ENCODE peak calls at places on chromosomes 12 and 14, in nine cellular contexts. H is neural progenitor cell; K is A549; V is brain microvascular endothelial cell; T is aorta; U is mesendoderm; R is adrenal gland; X is CD4-positive, alpha-beta T cell; A is cardiac muscle cell. D is an unnamed sample.

GRCh38 chr14:43503508-43503907 is 1003.6 kb downstream of the FSCB start:
- DNase-seq in H (no peak), K (peak; percentile 0), V (no peak), T (no peak), U (no peak), R (no peak), X (no peak), A (no peak), D (no peak)

GRCh38 chr12:106049546-106049945 is 89.2 kb downstream of the NUAK1 start:
- DNase-seq in H (no peak), K (no peak), V (no peak), T (no peak), U (no peak), R (no peak), X (no peak), A (no peak), D (no peak)

GRCh38 chr14:69769623-69770022 is 2.7 kb downstream of the SRSF5 start:
- DNase-seq in H (no peak), K (no peak), V (no peak), T (no peak), U (no peak), R (peak; percentile 12), X (no peak), A (no peak), D (no peak)

GRCh38 chr12:29768372-29768771 is 15.4 kb downstream of the TMTC1 start:
- DNase-seq in H (no peak), K (no peak), V (no peak), T (no peak), U (no peak), R (no peak), X (no peak), A (no peak), D (no peak)

GRCh38 chr14:95319312-95320075 is at the start of gene CLMN:
- DNase-seq in H (peak; percentile 85), K (peak; percentile 44), V (no peak), T (peak; percentile 59), U (peak; percentile 69), R (peak; percentile 56), X (peak; percentile 25), A (peak; percentile 38), D (peak; percentile 91)

GRCh38 chr12:62834406-62834805 is 100.5 kb downstream of the PPM1H start:
- DNase-seq in H (no peak), K (no peak), V (no peak), T (no peak), U (peak; percentile 91), R (no peak), X (no peak), A (no peak), D (no peak)

GRCh38 chr14:23301969-23302289 is 730 bp downstream of the PPP1R3E start:
- DNase-seq in H (no peak), K (no peak), V (peak; percentile 15), T (no peak), U (no peak), R (no peak), X (peak; percentile 53), A (no peak), D (peak; percentile 93)

GRCh38 chr12:117134059-117134458 is 34.8 kb upstream of the TESC start:
- DNase-seq in H (no peak), K (no peak), V (no peak), T (no peak), U (no peak), R (no peak), X (no peak), A (no peak), D (no peak)

GRCh38 chr12:50353869-50354593 is 42.4 kb downstream of the FAM186A start:
- DNase-seq in H (no peak), K (no peak), V (no peak), T (no peak), U (no peak), R (no peak), X (no peak), A (peak; percentile 44), D (no peak)

GRCh38 chr14:70988452-70988851 is 81.2 kb downstream of the PCNX1 start:
- DNase-seq in H (peak; percentile 8), K (no peak), V (no peak), T (no peak), U (no peak), R (no peak), X (no peak), A (no peak), D (peak; percentile 33)

GRCh38 chr14:54177861-54178591 is 218.8 kb upstream of the CDKN3 start:
- DNase-seq in H (no peak), K (no peak), V (peak; percentile 10), T (no peak), U (no peak), R (no peak), X (no peak), A (no peak), D (no peak)

GRCh38 chr14:103247169-103247606 is 86.8 kb upstream of the EIF5 start:
- DNase-seq in H (no peak), K (no peak), V (no peak), T (no peak), U (peak; percentile 18), R (no peak), X (no peak), A (peak; percentile 15), D (no peak)

GRCh38 chr14:74179775-74180354 is 59.4 kb upstream of the VSX2 start:
- DNase-seq in H (no peak), K (no peak), V (no peak), T (no peak), U (no peak), R (no peak), X (no peak), A (no peak), D (no peak)

GRCh38 chr14:53375573-53375972 is 222.4 kb upstream of the DDHD1 start:
- DNase-seq in H (no peak), K (no peak), V (no peak), T (no peak), U (no peak), R (no peak), X (no peak), A (no peak), D (no peak)

GRCh38 chr12:46921048-46921753 is 95.4 kb upstream of the SLC38A4 start:
- DNase-seq in H (no peak), K (peak; percentile 31), V (peak; percentile 37), T (no peak), U (no peak), R (no peak), X (no peak), A (peak; percentile 37), D (no peak)

DNA sequence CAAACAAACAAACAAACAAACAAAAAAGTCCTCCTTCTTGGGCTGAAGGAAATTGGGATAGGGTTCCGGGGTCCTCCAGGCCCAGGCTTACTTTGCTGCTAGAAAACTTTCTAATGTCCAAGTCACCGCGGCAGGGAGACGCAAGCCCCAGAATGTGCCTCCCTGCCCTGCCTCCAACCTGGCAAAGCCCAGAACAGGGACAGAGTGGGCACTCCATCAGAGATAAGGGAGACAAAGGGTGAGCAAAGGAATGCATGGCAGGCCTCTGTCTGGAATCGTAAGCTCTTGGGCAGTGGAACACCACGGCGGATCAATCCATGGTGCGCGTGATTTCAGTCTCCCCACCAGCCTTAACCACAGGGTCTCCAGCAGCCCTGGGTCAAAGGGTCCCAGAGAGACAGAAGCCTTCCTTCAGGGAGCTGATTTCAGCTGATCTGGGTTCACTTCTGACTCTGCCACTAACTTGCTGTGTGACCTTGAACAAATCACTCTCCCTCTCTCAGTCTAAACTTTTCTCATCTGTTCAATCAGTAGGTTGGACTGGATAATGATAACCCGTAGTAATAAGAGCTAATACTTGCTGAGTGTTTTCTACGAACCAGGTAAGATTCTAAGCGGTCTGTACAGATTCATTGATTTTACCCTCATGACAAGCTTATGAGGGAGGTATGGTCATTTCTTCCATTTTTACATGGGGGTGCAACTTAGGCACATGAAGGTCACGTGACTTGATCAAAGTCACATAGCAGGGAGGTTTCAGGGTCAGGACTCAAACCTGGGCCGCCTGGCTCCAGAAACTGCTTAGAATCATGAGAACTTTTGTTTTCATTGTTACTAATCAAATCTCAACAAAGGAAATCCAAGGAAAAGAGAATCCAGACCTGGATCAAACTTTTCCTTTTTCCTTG is 12.7 kb downstream of the RILPL1 start:
- DNase-seq in H (no peak), K (no peak), V (no peak), T (no peak), U (no peak), R (no peak), X (no peak), A (no peak), D (no peak)
- H3K27ac ChIP-seq in H (no peak overlapping the region), K (no peak overlapping the region), V (no peak overlapping the region), T (no peak overlapping the region), U (no peak overlapping the region), R (no peak overlapping the region), X (no peak overlapping the region), A (peak overlapping the region; percentile 100), D (peak overlapping the region; percentile 54)

DNA sequence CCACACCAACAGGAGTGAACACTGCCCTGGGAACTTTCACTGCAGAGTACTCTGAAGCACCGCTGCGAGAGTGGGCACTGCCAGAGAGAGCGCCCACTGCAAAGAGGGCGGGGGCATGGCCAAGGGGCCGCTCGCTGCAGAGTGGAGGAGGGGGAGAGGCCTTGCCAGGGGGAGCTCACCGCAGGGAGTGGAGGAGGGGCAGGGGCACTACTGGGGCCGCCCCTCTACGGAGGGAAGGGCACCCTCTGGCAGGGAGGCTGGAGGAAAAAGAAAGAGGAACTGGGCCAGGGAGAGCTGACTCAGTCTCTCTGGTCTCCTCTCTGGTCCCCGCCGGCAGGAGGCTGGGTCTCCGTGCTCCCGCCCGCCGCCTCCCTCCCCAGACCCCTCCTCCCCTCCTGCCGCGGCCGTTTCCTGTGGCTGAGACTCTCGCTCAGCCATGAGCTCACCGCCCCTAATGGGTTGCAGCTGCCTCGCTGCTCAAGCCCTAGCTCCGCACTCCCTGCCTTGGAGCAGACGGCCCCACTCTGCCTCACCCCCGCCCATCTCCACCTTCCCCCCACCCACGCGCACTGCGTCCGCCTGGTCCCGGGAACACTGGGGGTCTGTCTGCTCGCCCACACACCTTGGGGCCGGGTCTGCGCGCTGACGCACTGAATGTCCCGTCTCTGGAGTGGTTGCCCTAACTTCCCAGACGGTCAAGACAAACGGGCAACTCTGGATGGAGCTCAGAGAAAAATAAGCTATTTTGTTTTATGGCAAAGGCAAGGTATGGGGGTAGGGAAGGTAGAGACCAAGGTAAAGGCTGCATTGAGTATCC is 1.3 kb downstream of the ARHGEF40 start:
- DNase-seq in H (peak; percentile 90), K (peak; percentile 58), V (peak; percentile 90), T (peak; percentile 96), U (peak; percentile 98), R (peak; percentile 84), X (peak; percentile 24), A (peak; percentile 94), D (peak; percentile 91)
- H3K27ac ChIP-seq in H (peak overlapping the region; percentile 68), K (peak overlapping the region; percentile 95), V (peak overlapping the region; percentile 90), T (peak overlapping the region; percentile 34), U (peak overlapping the region; percentile 99), R (peak overlapping the region; percentile 85), X (no peak overlapping the region), A (peak overlapping the region; percentile 77), D (peak overlapping the region; percentile 92)

GRCh38 chr12:76341436-76342030 is 6.7 kb downstream of the BBS10 start:
- DNase-seq in H (no peak), K (no peak), V (no peak), T (no peak), U (no peak), R (no peak), X (no peak), A (no peak), D (no peak)
- H3K27ac ChIP-seq in H (no peak overlapping the region), K (no peak overlapping the region), V (no peak overlapping the region), T (no peak overlapping the region), U (no peak overlapping the region), R (no peak overlapping the region), X (no peak overlapping the region), A (no peak overlapping the region), D (no peak overlapping the region)

GRCh38 chr14:105165761-105166485 is 2.7 kb downstream of the JAG2 start:
- DNase-seq in H (no peak), K (no peak), V (no peak), T (no peak), U (no peak), R (no peak), X (no peak), A (no peak), D (peak; percentile 86)
- H3K27ac ChIP-seq in H (no peak overlapping the region), K (peak overlapping the region; percentile 90), V (no peak overlapping the region), T (no peak overlapping the region), U (no peak overlapping the region), R (no peak overlapping the region), X (no peak overlapping the region), A (no peak overlapping the region), D (no peak overlapping the region)